ENCODE peak calls at places on chromosomes 5 and 9, in five cellular contexts. R is heart right ventricle, Y is heart left ventricle, H is left ventricle myocardium inferior, S is IMR-90. U is an unnamed sample.
A peak's percentile ranks its signal among the peaks of the same experiment; 100 is the strongest.

GRCh38 chr9:92186631-92187030 is 71.4 kb upstream of the SPTLC1 start:
- DNase-seq in H (no peak), R (no peak), S (no peak), Y (no peak), U (no peak)

GRCh38 chr9:135816179-135816970 is 91.0 kb downstream of the CAMSAP1 start:
- DNase-seq in H (no peak), S (no peak), R (no peak), Y (peak; percentile 33), U (peak; percentile 38)

GRCh38 chr9:128912270-128912853 is 8.4 kb upstream of the PHYHD1 start:
- DNase-seq in S (peak; percentile 94), R (no peak), Y (no peak), H (no peak), U (no peak)

GRCh38 chr5:141713616-141714309 is 31.7 kb upstream of the ARAP3 start:
- DNase-seq in Y (no peak), S (no peak), R (no peak), H (no peak), U (no peak)

GRCh38 chr5:91245074-91245452 is 138.1 kb downstream of the ARRDC3 start:
- DNase-seq in H (peak; percentile 41), S (no peak), Y (peak; percentile 58), R (peak; percentile 50), U (no peak)

GRCh38 chr5:32627219-32627880 is 42.0 kb downstream of the SUB1 start:
- DNase-seq in Y (no peak), S (peak; percentile 59), H (no peak), R (no peak), U (no peak)

GRCh38 chr9:13983607-13984006 is 330.3 kb downstream of the NFIB start:
- DNase-seq in H (no peak), Y (no peak), S (no peak), R (no peak), U (no peak)

GRCh38 chr5:505946-506555 is 18.2 kb downstream of the SLC9A3 start:
- DNase-seq in R (no peak), H (no peak), Y (no peak), S (no peak), U (no peak)

GRCh38 chr5:117357886-117358285 is 783.3 kb upstream of the SEMA6A start:
- DNase-seq in H (no peak), R (no peak), S (no peak), Y (no peak), U (no peak)

GRCh38 chr9:135889564-135890189 is 17.7 kb downstream of the CAMSAP1 start:
- DNase-seq in H (no peak), Y (no peak), R (no peak), S (no peak), U (no peak)

GRCh38 chr5:89399553-89399952 is 516.6 kb upstream of the MEF2C start:
- DNase-seq in R (no peak), S (no peak), Y (no peak), H (no peak), U (no peak)

GRCh38 chr5:63055421-63055820 is 476.8 kb downstream of the LRRC70 start:
- DNase-seq in R (no peak), H (no peak), Y (no peak), S (no peak), U (no peak)

GRCh38 chr5:52603742-52604141 is 184.0 kb upstream of the ITGA1 start:
- DNase-seq in R (no peak), S (no peak), Y (no peak), H (no peak), U (no peak)

GRCh38 chr5:173454381-173454763 is 126.2 kb upstream of the STC2 start:
- DNase-seq in H (no peak), R (no peak), Y (no peak), S (peak; percentile 95), U (no peak)

GRCh38 chr5:53453898-53454837 is 26.3 kb upstream of the FST start:
- DNase-seq in R (no peak), Y (no peak), H (no peak), S (no peak), U (no peak)

GRCh38 chr9:122806661-122807060 is 6.7 kb downstream of the OR1K1 start:
- DNase-seq in S (no peak), H (no peak), Y (no peak), R (no peak), U (no peak)

GRCh38 chr5:143055596-143056330 is 285.6 kb downstream of the ARHGAP26 start:
- DNase-seq in S (peak; percentile 57), R (no peak), H (no peak), Y (no peak), U (no peak)

GRCh38 chr5:23352437-23352836 is 155.0 kb upstream of the PRDM9 start:
- DNase-seq in R (no peak), H (no peak), S (no peak), Y (no peak), U (no peak)

GRCh38 chr5:139263431-139263975 is 30.0 kb upstream of the MATR3 start:
- DNase-seq in S (no peak), Y (no peak), H (no peak), R (no peak), U (no peak)

GRCh38 chr9:87342743-87343142 is 154.9 kb upstream of the DAPK1 start:
- DNase-seq in S (no peak), H (peak; percentile 38), R (peak; percentile 23), Y (peak; percentile 44), U (no peak)

GRCh38 chr5:135010502-135011354 is 23.3 kb downstream of the PITX1 start:
- DNase-seq in Y (no peak), R (no peak), H (no peak), S (peak; percentile 27), U (no peak)

GRCh38 chr5:148961261-148962199 is 101.3 kb downstream of the SH3TC2 start:
- DNase-seq in H (no peak), R (no peak), S (peak; percentile 61), Y (no peak), U (no peak)

GRCh38 chr9:133371261-133371711 is 4.6 kb downstream of the SURF4 start:
- DNase-seq in H (no peak), Y (no peak), S (no peak), R (no peak), U (no peak)

GRCh38 chr5:54438601-54439399 is 16.7 kb upstream of the HSPB3 start:
- DNase-seq in H (no peak), R (no peak), S (no peak), Y (no peak), U (no peak)

GRCh38 chr9:129406278-129407225 is 214.3 kb downstream of the C9orf50 start:
- DNase-seq in S (no peak), R (peak; percentile 23), Y (peak; percentile 57), H (peak; percentile 38), U (peak; percentile 58)

GRCh38 chr9:21836437-21837161 is 34.2 kb downstream of the MTAP start:
- DNase-seq in H (no peak), Y (no peak), R (no peak), S (peak; percentile 100), U (no peak)

GRCh38 chr9:132249123-132249522 is 87.3 kb downstream of the NTNG2 start:
- DNase-seq in S (no peak), H (peak; percentile 55), R (no peak), Y (no peak), U (no peak)

GRCh38 chr9:120716483-120716882 is 2.2 kb upstream of the MEGF9 start:
- DNase-seq in H (no peak), Y (no peak), S (no peak), R (no peak), U (no peak)

GRCh38 chr5:67268233-67269011 is 71.8 kb upstream of the CD180 start:
- DNase-seq in H (peak; percentile 71), R (peak; percentile 83), S (peak; percentile 95), Y (peak; percentile 77), U (peak; percentile 57)

DNA sequence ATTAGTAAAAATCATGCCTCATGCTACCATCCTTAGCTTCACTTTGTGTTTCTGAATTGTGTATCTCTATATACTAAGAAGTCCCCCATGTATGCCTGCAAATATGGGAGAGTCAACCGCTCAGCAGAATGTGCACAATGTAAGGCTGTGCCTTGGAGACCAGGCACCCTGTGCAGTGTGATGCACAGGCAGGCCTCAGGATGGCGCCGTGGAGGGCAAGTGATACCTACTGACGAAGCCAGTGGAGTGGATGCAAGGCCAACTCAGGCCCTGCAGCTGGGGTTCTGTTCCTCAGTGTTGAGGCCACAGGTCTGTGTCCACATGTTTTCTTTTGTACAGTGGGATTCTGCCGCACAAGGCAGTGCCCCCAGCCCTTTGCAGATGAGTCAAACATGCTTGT is 28.4 kb downstream of the SYK start:
- DNase-seq in H (no peak), Y (no peak), R (no peak), S (no peak), U (no peak)
- H3K27ac ChIP-seq in H (no peak overlapping the region), Y (no peak overlapping the region), R (no peak overlapping the region), S (no peak overlapping the region), U (no peak overlapping the region)

GRCh38 chr5:17223375-17224185 is 6.1 kb downstream of the BASP1 start:
- DNase-seq in Y (no peak), R (no peak), H (no peak), S (no peak), U (no peak)

GRCh38 chr5:17225551-17225950 is 8.1 kb downstream of the BASP1 start:
- DNase-seq in R (no peak), S (no peak), H (no peak), Y (no peak), U (no peak)

GRCh38 chr5:17221843-17222614 is 4.6 kb downstream of the BASP1 start:
- DNase-seq in Y (no peak), S (no peak), R (no peak), H (no peak), U (no peak)

GRCh38 chr5:17224858-17225436 is 7.5 kb downstream of the BASP1 start:
- DNase-seq in H (no peak), Y (no peak), R (no peak), S (peak; percentile 82), U (no peak)

DNA sequence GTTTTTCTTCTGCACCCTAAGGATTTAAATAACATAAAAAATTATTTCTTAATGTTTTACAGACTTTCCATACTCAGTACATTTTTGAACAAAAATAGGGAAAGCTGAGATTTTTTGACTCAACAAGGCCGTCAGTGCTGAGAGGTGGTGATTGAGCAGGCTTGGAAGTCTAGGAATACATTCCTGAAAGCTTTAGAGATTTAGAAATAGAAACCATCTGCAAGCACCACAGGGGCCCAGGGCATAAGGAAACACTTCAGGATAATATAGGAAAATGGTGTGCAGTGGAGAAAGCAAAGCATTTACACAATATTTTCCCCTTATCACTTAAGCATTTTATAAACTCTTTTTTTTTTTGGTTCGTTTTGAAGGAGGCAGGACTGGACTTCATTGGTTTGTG is 5.2 kb downstream of the BASP1 start:
- DNase-seq in R (no peak), S (no peak), Y (no peak), H (no peak), U (no peak)
- H3K27ac ChIP-seq in R (no peak overlapping the region), S (no peak overlapping the region), Y (no peak overlapping the region), H (no peak overlapping the region), U (no peak overlapping the region)

GRCh38 chr5:169583424-169584215 is at the start of gene SPDL1:
- DNase-seq in H (peak; percentile 95), R (peak; percentile 96), Y (peak; percentile 95), S (peak; percentile 95), U (peak; percentile 96)
- H3K27ac ChIP-seq in H (peak within 1 kb of the TSS; percentile 79), R (peak within 1 kb of the TSS; percentile 48), Y (peak within 1 kb of the TSS; percentile 59), S (peak within 1 kb of the TSS; percentile 72), U (no peak within 1 kb of the TSS)

DNA sequence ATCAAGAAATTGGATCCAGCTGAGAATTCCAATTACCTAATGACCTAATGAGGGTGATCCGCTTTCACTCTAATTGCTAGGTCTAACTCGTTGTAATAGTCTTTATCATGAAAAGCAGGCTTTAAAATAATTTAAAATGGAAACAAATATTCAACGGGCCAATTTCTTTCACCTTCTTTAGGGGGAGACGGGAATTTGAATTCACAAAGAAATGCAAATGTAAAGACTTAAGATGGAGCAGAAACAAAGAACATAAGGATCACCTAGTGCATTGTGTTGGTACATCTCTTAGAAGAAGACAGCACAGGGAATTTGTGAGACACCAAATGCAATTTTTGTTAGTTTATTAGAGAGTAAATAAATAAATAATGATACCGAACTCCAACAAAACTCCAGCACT is 1.5 kb upstream of the KCNN2 start:
- DNase-seq in R (no peak), Y (no peak), H (no peak), S (no peak), U (no peak)
- H3K27ac ChIP-seq in R (no peak overlapping the region), Y (peak overlapping the region; percentile 78), H (no peak overlapping the region), S (no peak overlapping the region), U (no peak overlapping the region)

U was measured in aorta.